ENCODE peak calls at places on chromosome 2, in six cellular contexts. One of them, this sample, is unnamed.

GRCh38 chr2:201794261-201794660 is 12.1 kb upstream of the CDK15 start:
- DNase-seq in transverse colon: no peak
- DNase-seq in K562: no peak
- DNase-seq in sigmoid colon: no peak
- DNase-seq in uterus: no peak
- DNase-seq in H1: no peak
- DNase-seq in this sample: no peak

GRCh38 chr2:12397861-12398260 is 318.9 kb upstream of the TRIB2 start:
- DNase-seq in K562: no peak
- DNase-seq in H1: no peak
- DNase-seq in sigmoid colon: no peak
- DNase-seq in uterus: no peak
- DNase-seq in transverse colon: no peak
- DNase-seq in this sample: no peak

GRCh38 chr2:29345236-29345635 is 230.0 kb downstream of the CLIP4 start:
- DNase-seq in uterus: no peak
- DNase-seq in sigmoid colon: no peak
- DNase-seq in H1: no peak
- DNase-seq in transverse colon: no peak
- DNase-seq in K562: no peak
- DNase-seq in this sample: no peak

GRCh38 chr2:113980946-113981345 is 91.1 kb downstream of the ACTR3 start:
- DNase-seq in K562: no peak
- DNase-seq in transverse colon: no peak
- DNase-seq in uterus: no peak
- DNase-seq in H1: no peak
- DNase-seq in sigmoid colon: no peak
- DNase-seq in this sample: no peak

GRCh38 chr2:73013941-73014340 is 57.6 kb downstream of the SFXN5 start:
- DNase-seq in uterus: no peak
- DNase-seq in transverse colon: no peak
- DNase-seq in H1: no peak
- DNase-seq in K562: no peak
- DNase-seq in sigmoid colon: no peak
- DNase-seq in this sample: no peak

GRCh38 chr2:217729426-217730058 is 273.3 kb downstream of the TNS1 start:
- DNase-seq in uterus: no peak
- DNase-seq in K562: no peak
- DNase-seq in H1: no peak
- DNase-seq in sigmoid colon: no peak
- DNase-seq in transverse colon: no peak
- DNase-seq in this sample: no peak

GRCh38 chr2:37181726-37182684 is 6.5 kb downstream of the SULT6B1 start:
- DNase-seq in uterus: no peak
- DNase-seq in sigmoid colon: no peak
- DNase-seq in K562: no peak
- DNase-seq in H1: no peak
- DNase-seq in transverse colon: no peak
- DNase-seq in this sample: no peak

GRCh38 chr2:141554810-141555209 is 576.0 kb downstream of the LRP1B start:
- DNase-seq in transverse colon: no peak
- DNase-seq in K562: no peak
- DNase-seq in H1: no peak
- DNase-seq in uterus: no peak
- DNase-seq in sigmoid colon: no peak
- DNase-seq in this sample: no peak

GRCh38 chr2:110662560-110662959 is 15.3 kb downstream of the BUB1 start:
- DNase-seq in H1: no peak
- DNase-seq in sigmoid colon: no peak
- DNase-seq in transverse colon: no peak
- DNase-seq in K562: no peak
- DNase-seq in uterus: no peak
- DNase-seq in this sample: no peak

GRCh38 chr2:171999604-172000469 is at the start of gene METAP1D:
- DNase-seq in K562: peak
- DNase-seq in H1: peak
- DNase-seq in sigmoid colon: peak
- DNase-seq in transverse colon: peak
- DNase-seq in uterus: peak
- DNase-seq in this sample: peak
- TF ChIP-seq POLR2A in K562: peak
- TF ChIP-seq POLR2A in H1: peak
- TF ChIP-seq POLR2A in sigmoid colon: no peak
- TF ChIP-seq POLR2A in transverse colon: peak
- TF ChIP-seq POLR2A in uterus: no peak
- TF ChIP-seq POLR2A in this sample: no peak

GRCh38 chr2:128403814-128404708 is 85.4 kb upstream of the HS6ST1 start:
- DNase-seq in H1: no peak
- DNase-seq in transverse colon: peak
- DNase-seq in K562: no peak
- DNase-seq in uterus: no peak
- DNase-seq in sigmoid colon: no peak
- DNase-seq in this sample: no peak
- H3K4me3 ChIP-seq in H1: no peak
- H3K4me3 ChIP-seq in transverse colon: no peak
- H3K4me3 ChIP-seq in K562: no peak
- H3K4me3 ChIP-seq in uterus: no peak
- H3K4me3 ChIP-seq in sigmoid colon: no peak
- H3K4me3 ChIP-seq in this sample: no peak

GRCh38 chr2:131105156-131105949 is at the start of gene PLEKHB2:
- DNase-seq in transverse colon: peak
- DNase-seq in H1: peak
- DNase-seq in uterus: peak
- DNase-seq in K562: peak
- DNase-seq in sigmoid colon: peak
- DNase-seq in this sample: peak
- TF ChIP-seq POLR2A in transverse colon: peak
- TF ChIP-seq POLR2A in H1: peak
- TF ChIP-seq POLR2A in uterus: peak
- TF ChIP-seq POLR2A in K562: peak
- TF ChIP-seq POLR2A in sigmoid colon: peak
- TF ChIP-seq POLR2A in this sample: peak

GRCh38 chr2:215619022-215619958 is 183.4 kb upstream of the FN1 start:
- DNase-seq in K562: peak
- DNase-seq in uterus: no peak
- DNase-seq in transverse colon: no peak
- DNase-seq in sigmoid colon: no peak
- DNase-seq in H1: no peak
- DNase-seq in this sample: no peak

GRCh38 chr2:215618145-215618544 is 182.3 kb upstream of the FN1 start:
- DNase-seq in uterus: no peak
- DNase-seq in transverse colon: no peak
- DNase-seq in H1: no peak
- DNase-seq in K562: no peak
- DNase-seq in sigmoid colon: no peak
- DNase-seq in this sample: no peak

GRCh38 chr2:215620528-215620927 is 184.7 kb upstream of the FN1 start:
- DNase-seq in H1: no peak
- DNase-seq in uterus: no peak
- DNase-seq in transverse colon: no peak
- DNase-seq in sigmoid colon: no peak
- DNase-seq in K562: no peak
- DNase-seq in this sample: no peak

GRCh38 chr2:215621389-215621788 is 185.5 kb upstream of the FN1 start:
- DNase-seq in H1: no peak
- DNase-seq in transverse colon: no peak
- DNase-seq in uterus: no peak
- DNase-seq in sigmoid colon: no peak
- DNase-seq in K562: no peak
- DNase-seq in this sample: no peak

GRCh38 chr2:215619989-215620388 is 184.1 kb upstream of the FN1 start:
- DNase-seq in K562: peak
- DNase-seq in H1: no peak
- DNase-seq in transverse colon: peak
- DNase-seq in sigmoid colon: no peak
- DNase-seq in uterus: no peak
- DNase-seq in this sample: no peak
- H3K4me3 ChIP-seq in K562: no peak
- H3K4me3 ChIP-seq in H1: no peak
- H3K4me3 ChIP-seq in transverse colon: no peak
- H3K4me3 ChIP-seq in sigmoid colon: no peak
- H3K4me3 ChIP-seq in uterus: no peak
- H3K4me3 ChIP-seq in this sample: no peak